ENCODE peak calls at places on chromosomes 7 and 10, in six cellular contexts. M is breast epithelium, Q is transverse colon, C is gastrocnemius medialis, Y is body of pancreas, N is tibial nerve. X is an unnamed sample.

GRCh38 chr7:31883761-31884164 is 186.4 kb downstream of the PDE1C start:
- DNase-seq in M (no peak), Q (no peak), C (no peak), Y (no peak), N (no peak), X (no peak)

GRCh38 chr7:37853468-37853867 is 5.1 kb downstream of the NME8 start:
- DNase-seq in M (no peak), Q (no peak), C (no peak), Y (no peak), N (no peak), X (no peak)

GRCh38 chr10:124002391-124003069 is 90.9 kb downstream of the CHST15 start:
- DNase-seq in M (peak), Q (no peak), C (no peak), Y (peak), N (no peak), X (peak)

GRCh38 chr7:15889501-15889900 is 203.0 kb upstream of the MEOX2 start:
- DNase-seq in M (no peak), Q (no peak), C (no peak), Y (no peak), N (peak), X (no peak)

GRCh38 chr10:28540145-28540544 is 7.2 kb downstream of the WAC start:
- DNase-seq in M (no peak), Q (no peak), C (no peak), Y (no peak), N (no peak), X (no peak)

GRCh38 chr7:149002604-149003003 is 25.7 kb downstream of the PDIA4 start:
- DNase-seq in M (no peak), Q (no peak), C (no peak), Y (no peak), N (no peak), X (peak)

GRCh38 chr7:106372121-106372520 is 87.3 kb upstream of the NAMPT start:
- DNase-seq in M (no peak), Q (no peak), C (no peak), Y (no peak), N (no peak), X (no peak)

GRCh38 chr7:25952277-25953057 is 199.5 kb upstream of the NFE2L3 start:
- DNase-seq in M (no peak), Q (no peak), C (no peak), Y (peak), N (no peak), X (no peak)

GRCh38 chr10:117075064-117075463 is 63.0 kb downstream of the VAX1 start:
- DNase-seq in M (no peak), Q (no peak), C (no peak), Y (no peak), N (no peak), X (no peak)

GRCh38 chr10:110400173-110400947 is 95.6 kb upstream of the SMNDC1 start:
- DNase-seq in M (no peak), Q (no peak), C (no peak), Y (no peak), N (no peak), X (no peak)

GRCh38 chr7:19970514-19970913 is 197.1 kb upstream of the TMEM196 start:
- DNase-seq in M (no peak), Q (no peak), C (no peak), Y (no peak), N (no peak), X (no peak)

GRCh38 chr10:112369495-112370423 is 4.2 kb upstream of the ACSL5 start:
- DNase-seq in M (no peak), Q (peak), C (no peak), Y (no peak), N (no peak), X (peak)

GRCh38 chr10:61964059-61964709 is 62.7 kb downstream of the ARID5B start:
- DNase-seq in M (no peak), Q (no peak), C (no peak), Y (no peak), N (no peak), X (no peak)

GRCh38 chr10:12720217-12720981 is 281.1 kb downstream of the CCDC3 start:
- DNase-seq in M (peak), Q (peak), C (peak), Y (peak), N (peak), X (no peak)

GRCh38 chr7:106952658-106953231 is 87.7 kb downstream of the PIK3CG start:
- DNase-seq in M (no peak), Q (peak), C (peak), Y (no peak), N (no peak), X (no peak)

GRCh38 chr10:102744374-102745051 is 765 bp downstream of the WBP1L start:
- DNase-seq in M (no peak), Q (no peak), C (no peak), Y (no peak), N (no peak), X (no peak)

GRCh38 chr7:2701832-2702593 is 14.0 kb downstream of the AMZ1 start:
- DNase-seq in M (no peak), Q (no peak), C (peak), Y (no peak), N (peak), X (no peak)

GRCh38 chr10:119177708-119178370 is 773 bp downstream of the PRDX3 start:
- DNase-seq in M (no peak), Q (no peak), C (no peak), Y (no peak), N (no peak), X (no peak)

GRCh38 chr10:84269773-84270172 is 24.9 kb downstream of the RGR start:
- DNase-seq in M (no peak), Q (no peak), C (no peak), Y (no peak), N (no peak), X (no peak)

GRCh38 chr10:90354914-90355313 is 502.9 kb downstream of the HTR7 start:
- DNase-seq in M (no peak), Q (no peak), C (no peak), Y (no peak), N (no peak), X (no peak)

GRCh38 chr10:44253769-44254462 is 131.0 kb downstream of the CXCL12 start:
- DNase-seq in M (peak), Q (no peak), C (peak), Y (peak), N (peak), X (no peak)

GRCh38 chr7:116727432-116728009 is 55.5 kb downstream of the MET start:
- DNase-seq in M (no peak), Q (no peak), C (no peak), Y (no peak), N (no peak), X (no peak)

GRCh38 chr7:77482015-77482414 is 55.1 kb upstream of the PTPN12 start:
- DNase-seq in M (peak), Q (peak), C (no peak), Y (peak), N (no peak), X (no peak)

GRCh38 chr7:4190021-4190981 is 491.8 kb upstream of the FOXK1 start:
- DNase-seq in M (no peak), Q (no peak), C (no peak), Y (no peak), N (no peak), X (no peak)

DNA sequence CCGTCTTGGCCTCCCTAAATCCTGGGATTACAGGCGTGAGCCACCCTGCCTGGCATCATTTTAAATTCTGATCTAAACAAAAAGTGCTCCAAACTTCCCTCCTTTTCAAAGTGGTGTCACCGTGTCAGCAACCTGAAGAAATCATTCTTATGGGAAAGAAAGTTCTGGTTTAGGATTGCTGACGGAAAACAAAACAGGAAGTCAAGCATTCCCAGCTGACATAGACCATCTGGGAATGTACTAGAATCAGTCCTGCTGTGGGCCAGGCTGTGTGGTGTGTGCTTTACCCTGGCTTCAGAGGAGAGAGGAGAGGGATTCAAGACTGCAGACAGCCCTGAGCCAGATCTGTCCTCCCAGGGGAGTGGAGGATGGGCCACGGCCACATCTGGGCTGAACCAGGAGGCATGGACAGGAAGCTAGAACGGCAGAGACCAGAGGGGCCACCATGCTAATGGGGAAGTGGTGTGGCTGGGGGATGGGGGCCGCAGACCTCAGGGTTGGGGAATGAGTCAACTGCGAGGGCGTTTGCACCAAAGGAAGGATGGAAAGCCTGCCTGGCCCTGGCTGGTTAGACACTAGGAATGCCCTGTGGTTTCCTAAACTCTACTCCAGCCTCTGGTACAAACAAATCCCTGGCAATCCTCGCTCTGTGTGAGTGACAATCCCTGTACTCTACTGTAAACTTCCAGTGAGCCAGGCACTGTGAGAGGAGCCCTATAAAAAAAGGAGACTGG is 16.7 kb upstream of the CLIP2 start:
- DNase-seq in M (no peak), Q (peak), C (peak), Y (peak), N (peak), X (peak)
- TF ChIP-seq POLR2A in M (no peak), Q (no peak), C (no peak), Y (no peak), N (no peak), X (no peak)

GRCh38 chr7:118194571-118194970 is 10.6 kb downstream of the LSM8 start:
- DNase-seq in M (no peak), Q (no peak), C (no peak), Y (no peak), N (no peak), X (no peak)
- TF ChIP-seq POLR2A in M (no peak), Q (no peak), C (no peak), Y (no peak), N (no peak), X (no peak)

GRCh38 chr10:96586419-96587254 is at the start of gene TM9SF3:
- DNase-seq in M (peak), Q (peak), C (peak), Y (peak), N (peak), X (peak)
- TF ChIP-seq POLR2A in M (no peak), Q (peak), C (peak), Y (peak), N (peak), X (peak)

GRCh38 chr7:27148031-27148775 is 629 bp upstream of the HOXA6 start:
- DNase-seq in M (peak), Q (peak), C (no peak), Y (no peak), N (no peak), X (peak)
- TF ChIP-seq POLR2A in M (peak), Q (peak), C (no peak), Y (no peak), N (no peak), X (no peak)

DNA sequence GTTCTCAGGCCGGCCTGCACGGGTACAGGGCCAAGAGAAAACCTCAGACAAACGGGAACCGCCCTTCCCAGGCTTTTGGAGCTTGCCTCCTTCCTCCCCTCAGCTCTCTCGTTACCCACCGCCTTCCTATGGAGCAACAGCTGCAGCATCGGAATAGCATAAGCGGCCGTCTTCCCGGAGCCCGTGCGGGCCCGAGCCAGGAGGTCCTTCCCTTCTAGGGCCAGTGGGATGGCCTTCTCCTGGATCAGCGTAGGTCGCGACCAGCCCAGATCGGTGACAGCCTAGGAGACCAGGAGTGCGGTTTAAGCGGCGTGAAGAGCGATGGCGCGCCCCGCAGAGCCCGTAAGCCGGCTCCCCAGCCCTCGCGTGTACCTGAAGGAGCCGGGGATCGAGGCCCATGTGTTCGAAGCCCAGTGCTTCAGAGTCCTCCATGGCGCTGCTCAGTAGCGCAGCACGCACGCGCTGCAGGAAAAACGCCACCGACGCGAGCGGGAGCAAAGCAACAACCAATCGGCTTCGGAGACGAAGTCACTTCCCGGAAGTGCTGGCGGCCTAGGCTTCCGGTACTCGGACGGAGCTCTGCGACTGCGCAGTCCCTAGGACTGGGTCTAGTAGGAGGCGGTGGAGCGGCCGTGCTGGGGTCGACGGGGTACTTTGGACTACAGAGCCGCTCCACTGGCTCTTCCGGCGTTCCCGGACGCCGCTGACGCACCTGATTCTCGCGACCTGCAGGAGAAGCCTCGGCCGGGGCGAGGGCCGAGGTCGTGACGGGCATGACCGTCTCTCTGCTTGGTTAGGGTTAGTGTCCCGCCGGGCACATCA is at the start of gene DDX56:
- DNase-seq in M (peak), Q (peak), C (peak), Y (peak), N (peak), X (peak)
- TF ChIP-seq POLR2A in M (peak), Q (peak), C (peak), Y (peak), N (peak), X (peak)

DNA sequence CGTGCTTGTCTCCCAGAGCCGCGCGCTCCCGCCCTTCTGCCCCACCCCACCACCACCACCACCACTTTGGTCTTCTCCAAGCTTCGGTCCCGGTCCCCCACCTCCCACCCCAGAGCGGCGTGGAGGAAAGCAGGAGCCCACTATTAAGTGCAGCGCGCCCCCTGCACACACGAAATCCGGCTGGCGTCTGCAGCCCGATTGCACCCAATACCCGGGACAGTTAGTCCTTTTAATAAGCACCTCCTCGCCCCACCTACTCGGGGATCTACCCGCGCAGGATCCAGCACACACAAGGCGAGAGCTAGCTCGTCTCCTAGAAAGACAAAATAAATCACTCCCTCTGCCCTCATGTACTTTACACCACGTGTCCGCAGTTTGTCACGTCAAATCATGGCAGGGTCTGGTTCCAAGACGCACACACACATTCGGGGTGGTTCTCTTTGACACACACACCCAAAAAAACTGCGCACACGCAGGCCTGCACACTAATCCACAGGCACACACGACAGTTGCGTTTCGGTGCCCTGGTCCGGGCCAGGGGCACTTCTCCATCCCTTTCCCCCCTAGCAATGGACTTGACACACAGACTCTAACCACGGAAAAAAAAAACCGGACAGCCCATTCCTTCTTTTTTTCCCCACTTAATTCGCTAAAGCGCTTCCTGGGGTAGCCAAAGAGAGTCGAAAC is 1.6 kb downstream of the SFMBT2 start:
- DNase-seq in M (no peak), Q (peak), C (no peak), Y (no peak), N (no peak), X (peak)
- TF ChIP-seq POLR2A in M (no peak), Q (no peak), C (no peak), Y (no peak), N (peak), X (no peak)

GRCh38 chr7:100095704-100096103 is 5.5 kb downstream of the MCM7 start:
- DNase-seq in M (no peak), Q (no peak), C (no peak), Y (no peak), N (no peak), X (no peak)
- TF ChIP-seq POLR2A in M (no peak), Q (no peak), C (no peak), Y (no peak), N (no peak), X (no peak)

GRCh38 chr10:59708816-59709471 is 706 bp downstream of the SLC16A9 start:
- DNase-seq in M (no peak), Q (peak), C (peak), Y (peak), N (no peak), X (peak)

GRCh38 chr10:59706851-59707797 is 2.5 kb downstream of the SLC16A9 start:
- DNase-seq in M (no peak), Q (no peak), C (no peak), Y (no peak), N (no peak), X (no peak)

GRCh38 chr10:59711871-59712491 is 2.3 kb upstream of the SLC16A9 start:
- DNase-seq in M (no peak), Q (no peak), C (no peak), Y (no peak), N (no peak), X (no peak)

GRCh38 chr10:59713196-59713821 is 3.7 kb upstream of the SLC16A9 start:
- DNase-seq in M (no peak), Q (no peak), C (no peak), Y (no peak), N (no peak), X (no peak)

GRCh38 chr10:59709472-59710125 is at the start of gene SLC16A9:
- DNase-seq in M (peak), Q (peak), C (peak), Y (peak), N (no peak), X (peak)
- TF ChIP-seq POLR2A in M (no peak), Q (peak), C (no peak), Y (peak), N (no peak), X (no peak)

DNA sequence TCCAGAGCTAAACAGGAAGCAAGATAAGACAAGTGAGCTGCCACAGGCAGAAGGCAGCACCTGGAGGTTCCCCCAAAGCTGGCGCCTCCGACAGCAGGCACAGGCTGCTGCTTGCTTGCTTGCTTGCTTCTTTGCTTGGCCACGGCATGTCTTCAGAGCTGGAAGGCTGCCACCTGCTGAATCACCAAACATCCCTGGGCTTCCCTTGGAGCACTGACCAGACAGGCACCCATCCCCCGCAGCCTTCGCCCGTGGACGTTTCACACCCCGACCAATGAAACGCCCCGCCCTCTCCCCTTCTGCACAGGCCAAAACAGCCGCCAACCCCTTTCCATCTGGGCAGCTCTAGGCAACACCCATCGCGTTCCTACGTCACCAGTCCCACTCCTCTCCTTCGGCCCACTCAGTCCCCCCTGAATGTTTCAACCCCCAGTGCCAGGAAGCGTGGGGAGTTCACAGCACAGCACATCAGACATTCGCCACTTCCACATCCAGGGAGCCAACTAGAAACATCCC is 1.7 kb downstream of the SGMS1 start:
- DNase-seq in M (peak), Q (peak), C (peak), Y (peak), N (peak), X (peak)
- TF ChIP-seq POLR2A in M (no peak), Q (no peak), C (peak), Y (peak), N (peak), X (peak)

X was measured in spleen.